ENCODE peak calls at places on chromosomes 1 and 21, in nine cellular contexts. O is NCI-H510A treated with DMSO at 0.1 percent for 48 hours, T is neuronal stem cell, N is GM13976, A is HuH-7.5, X is chondrocyte, W is EH, U is T1000, Q is RPMI8226. H is an unnamed sample.

GRCh38 chr1:84763912-84764675 is 73.8 kb upstream of the SSX2IP start:
- DNase-seq in Q (no peak), X (no peak), W (peak), O (no peak), A (no peak), U (no peak), N (no peak), T (no peak), H (no peak)

GRCh38 chr1:7432102-7432895 is 338.8 kb upstream of the VAMP3 start:
- DNase-seq in A (no peak), N (no peak), O (peak), Q (no peak), W (no peak), X (peak), U (no peak), T (no peak), H (no peak)

GRCh38 chr1:55423376-55423775 is 208.2 kb upstream of the USP24 start:
- DNase-seq in U (no peak), Q (no peak), O (peak), W (no peak), X (no peak), T (no peak), N (no peak), A (no peak), H (no peak)

GRCh38 chr1:155004352-155005075 is 1.9 kb downstream of the ZBTB7B start:
- DNase-seq in W (no peak), A (no peak), N (no peak), U (no peak), X (no peak), Q (no peak), T (no peak), O (no peak), H (no peak)

GRCh38 chr21:21464691-21465090 is 466.5 kb downstream of the NCAM2 start:
- DNase-seq in O (no peak), W (no peak), A (no peak), T (no peak), X (no peak), N (no peak), Q (no peak), U (no peak), H (no peak)

GRCh38 chr1:230069813-230070212 is 2.8 kb downstream of the GALNT2 start:
- DNase-seq in X (no peak), A (no peak), T (no peak), N (no peak), Q (no peak), W (no peak), U (no peak), O (no peak), H (no peak)

GRCh38 chr1:54401799-54402198 is 4.4 kb downstream of the SSBP3 start:
- DNase-seq in U (no peak), T (no peak), W (no peak), A (no peak), O (peak), X (no peak), N (no peak), Q (no peak), H (no peak)

GRCh38 chr21:42653492-42654061 is at the start of gene PDE9A:
- DNase-seq in W (no peak), Q (no peak), N (peak), T (peak), U (no peak), X (peak), O (no peak), A (peak), H (no peak)

GRCh38 chr1:79797487-79797886 is 791.0 kb upstream of the ADGRL4 start:
- DNase-seq in Q (no peak), N (no peak), O (no peak), W (no peak), U (no peak), A (no peak), X (no peak), T (no peak), H (no peak)

GRCh38 chr1:234970731-234971476 is 157.7 kb downstream of the TOMM20 start:
- DNase-seq in O (peak), U (peak), Q (peak), N (no peak), A (no peak), W (peak), T (no peak), X (no peak), H (peak)

GRCh38 chr1:205306929-205307566 is 14.5 kb downstream of the NUAK2 start:
- DNase-seq in T (no peak), W (no peak), N (no peak), U (no peak), Q (no peak), X (no peak), A (no peak), O (no peak), H (no peak)

GRCh38 chr1:168373869-168374268 is 93.2 kb downstream of the TBX19 start:
- DNase-seq in W (no peak), U (no peak), Q (no peak), O (no peak), T (no peak), N (no peak), A (no peak), X (no peak), H (no peak)

GRCh38 chr1:12063141-12064072 is at the start of gene TNFRSF8:
- DNase-seq in O (no peak), Q (peak), T (no peak), N (peak), U (no peak), W (peak), A (no peak), X (no peak), H (no peak)

GRCh38 chr21:34335316-34335715 is 28.5 kb upstream of the KCNE2 start:
- DNase-seq in X (no peak), A (no peak), O (no peak), Q (no peak), T (peak), N (no peak), U (no peak), W (peak), H (no peak)

GRCh38 chr1:33342041-33342723 is 21.3 kb upstream of the A3GALT2 start:
- DNase-seq in W (peak), O (peak), A (peak), N (no peak), Q (no peak), X (no peak), T (peak), U (peak), H (no peak)

GRCh38 chr1:42737257-42737656 is 2.8 kb downstream of the CLDN19 start:
- DNase-seq in A (no peak), U (no peak), X (no peak), O (peak), W (no peak), Q (peak), N (peak), T (no peak), H (no peak)

GRCh38 chr21:44592446-44593365 is at the start of gene KRTAP10-6:
- DNase-seq in O (no peak), W (no peak), U (no peak), N (peak), A (no peak), X (no peak), T (no peak), Q (no peak), H (no peak)

GRCh38 chr1:10308001-10308400 is 90.9 kb upstream of the PGD start:
- DNase-seq in N (no peak), Q (no peak), W (no peak), U (no peak), O (no peak), X (no peak), T (no peak), A (no peak), H (peak)

GRCh38 chr1:242870944-242871343 is 346.4 kb upstream of the PLD5 start:
- DNase-seq in A (no peak), T (no peak), Q (no peak), W (no peak), U (no peak), N (no peak), O (no peak), X (no peak), H (no peak)

GRCh38 chr1:29683472-29683871 is 447.1 kb downstream of the PTPRU start:
- DNase-seq in T (no peak), W (no peak), Q (no peak), A (no peak), O (no peak), U (no peak), X (no peak), N (no peak), H (no peak)

GRCh38 chr1:94778808-94779207 is 41.3 kb upstream of the SLC44A3 start:
- DNase-seq in W (peak), U (no peak), O (no peak), A (no peak), X (no peak), T (no peak), Q (no peak), N (no peak), H (no peak)

GRCh38 chr1:12186277-12186985 is 19.6 kb downstream of the TNFRSF1B start:
- DNase-seq in X (no peak), Q (no peak), N (no peak), W (no peak), A (no peak), T (no peak), O (no peak), U (no peak), H (no peak)

GRCh38 chr1:200923607-200924006 is 28.9 kb downstream of the INAVA start:
- DNase-seq in N (no peak), O (no peak), W (peak), X (no peak), A (no peak), T (no peak), U (no peak), Q (no peak), H (no peak)

GRCh38 chr1:173554541-173555250 is 48.2 kb downstream of the SLC9C2 start:
- DNase-seq in W (no peak), O (no peak), T (no peak), N (no peak), A (no peak), U (no peak), Q (no peak), X (no peak), H (no peak)

GRCh38 chr1:218156602-218157001 is 128.5 kb upstream of the RRP15 start:
- DNase-seq in Q (peak), O (peak), A (peak), W (no peak), U (no peak), N (no peak), X (no peak), T (peak), H (no peak)

GRCh38 chr21:43733529-43734071 is 14.7 kb downstream of the PDXK start:
- DNase-seq in O (no peak), A (no peak), Q (no peak), N (no peak), T (no peak), X (peak), U (no peak), W (peak), H (no peak)

GRCh38 chr1:109312978-109313775 is 6.4 kb upstream of the MYBPHL start:
- DNase-seq in A (no peak), T (no peak), Q (no peak), U (no peak), O (no peak), X (no peak), N (no peak), W (no peak), H (no peak)

GRCh38 chr1:227185291-227185690 is 133.0 kb downstream of the CDC42BPA start:
- DNase-seq in X (no peak), U (no peak), W (no peak), T (no peak), Q (no peak), N (no peak), A (no peak), O (no peak), H (no peak)

GRCh38 chr1:174247472-174247871 is 88.2 kb downstream of the RABGAP1L start:
- DNase-seq in Q (no peak), W (no peak), U (no peak), T (no peak), O (no peak), N (no peak), A (no peak), X (no peak), H (no peak)

GRCh38 chr21:20971296-20971921 is 26.8 kb upstream of the NCAM2 start:
- DNase-seq in Q (peak), T (peak), N (peak), O (peak), W (peak), A (peak), U (no peak), X (no peak), H (no peak)

GRCh38 chr1:203791498-203791897 is 3.9 kb upstream of the ZBED6 start:
- DNase-seq in W (peak), X (no peak), O (no peak), A (no peak), T (no peak), Q (no peak), N (no peak), U (no peak), H (no peak)

H was measured in T-helper 1 cell.